ENCODE peak calls at places on chromosomes 16 and 17, in eight cellular contexts. One of them, this sample, is unnamed.

GRCh38 chr17:28325221-28325620 is 6.2 kb downstream of the TMEM97 start:
- DNase-seq in HCT116: no peak
- DNase-seq in prostate gland: no peak
- DNase-seq in endothelial cell of umbilical vein: no peak
- DNase-seq in suprapubic skin: no peak
- DNase-seq in stomach: no peak
- DNase-seq in transverse colon: no peak
- DNase-seq in Panc1: no peak
- DNase-seq in this sample: no peak

GRCh38 chr16:4684763-4685162 is 8.6 kb upstream of the NUDT16L1 start:
- DNase-seq in HCT116: no peak
- DNase-seq in prostate gland: no peak
- DNase-seq in endothelial cell of umbilical vein: no peak
- DNase-seq in suprapubic skin: no peak
- DNase-seq in stomach: no peak
- DNase-seq in transverse colon: no peak
- DNase-seq in Panc1: no peak
- DNase-seq in this sample: peak; percentile 70

GRCh38 chr16:11916524-11917285 is 949 bp upstream of the GSPT1 start:
- DNase-seq in HCT116: no peak
- DNase-seq in prostate gland: peak; percentile 67
- DNase-seq in endothelial cell of umbilical vein: no peak
- DNase-seq in suprapubic skin: no peak
- DNase-seq in stomach: peak; percentile 60
- DNase-seq in transverse colon: peak; percentile 62
- DNase-seq in Panc1: peak; percentile 69
- DNase-seq in this sample: no peak

GRCh38 chr17:30091771-30092170 is 24.8 kb upstream of the NSRP1 start:
- DNase-seq in HCT116: peak; percentile 10
- DNase-seq in prostate gland: no peak
- DNase-seq in endothelial cell of umbilical vein: peak; percentile 56
- DNase-seq in suprapubic skin: no peak
- DNase-seq in stomach: no peak
- DNase-seq in transverse colon: no peak
- DNase-seq in Panc1: peak; percentile 48
- DNase-seq in this sample: no peak

GRCh38 chr17:16652847-16653366 is 743 bp downstream of the ZNF624 start:
- DNase-seq in HCT116: peak; percentile 6
- DNase-seq in prostate gland: no peak
- DNase-seq in endothelial cell of umbilical vein: no peak
- DNase-seq in suprapubic skin: no peak
- DNase-seq in stomach: no peak
- DNase-seq in transverse colon: no peak
- DNase-seq in Panc1: no peak
- DNase-seq in this sample: no peak

GRCh38 chr17:14332331-14332730 is 31.4 kb downstream of the HS3ST3B1 start:
- DNase-seq in HCT116: no peak
- DNase-seq in prostate gland: no peak
- DNase-seq in endothelial cell of umbilical vein: no peak
- DNase-seq in suprapubic skin: no peak
- DNase-seq in stomach: no peak
- DNase-seq in transverse colon: no peak
- DNase-seq in Panc1: no peak
- DNase-seq in this sample: no peak

GRCh38 chr17:35053204-35053603 is 10.3 kb downstream of the RFFL start:
- DNase-seq in HCT116: no peak
- DNase-seq in prostate gland: no peak
- DNase-seq in endothelial cell of umbilical vein: no peak
- DNase-seq in suprapubic skin: no peak
- DNase-seq in stomach: no peak
- DNase-seq in transverse colon: no peak
- DNase-seq in Panc1: no peak
- DNase-seq in this sample: no peak

GRCh38 chr17:80095038-80095843 is 6.1 kb upstream of the GAA start:
- DNase-seq in HCT116: no peak
- DNase-seq in prostate gland: no peak
- DNase-seq in endothelial cell of umbilical vein: no peak
- DNase-seq in suprapubic skin: no peak
- DNase-seq in stomach: no peak
- DNase-seq in transverse colon: no peak
- DNase-seq in Panc1: no peak
- DNase-seq in this sample: peak; percentile 76

GRCh38 chr17:59420901-59421300 is 89.4 kb downstream of the YPEL2 start:
- DNase-seq in HCT116: no peak
- DNase-seq in prostate gland: no peak
- DNase-seq in endothelial cell of umbilical vein: no peak
- DNase-seq in suprapubic skin: no peak
- DNase-seq in stomach: no peak
- DNase-seq in transverse colon: no peak
- DNase-seq in Panc1: no peak
- DNase-seq in this sample: no peak

GRCh38 chr16:21222495-21223337 is 10.8 kb upstream of the ANKS4B start:
- DNase-seq in HCT116: no peak
- DNase-seq in prostate gland: no peak
- DNase-seq in endothelial cell of umbilical vein: no peak
- DNase-seq in suprapubic skin: no peak
- DNase-seq in stomach: no peak
- DNase-seq in transverse colon: peak; percentile 18
- DNase-seq in Panc1: no peak
- DNase-seq in this sample: no peak

GRCh38 chr17:18257747-18258355 is 687 bp downstream of the FLII start:
- DNase-seq in HCT116: no peak
- DNase-seq in prostate gland: peak; percentile 54
- DNase-seq in endothelial cell of umbilical vein: peak; percentile 65
- DNase-seq in suprapubic skin: peak; percentile 89
- DNase-seq in stomach: peak; percentile 75
- DNase-seq in transverse colon: peak; percentile 86
- DNase-seq in Panc1: no peak
- DNase-seq in this sample: peak; percentile 89

GRCh38 chr16:66510298-66510697 is 39.6 kb downstream of the TK2 start:
- DNase-seq in HCT116: no peak
- DNase-seq in prostate gland: no peak
- DNase-seq in endothelial cell of umbilical vein: no peak
- DNase-seq in suprapubic skin: no peak
- DNase-seq in stomach: peak; percentile 24
- DNase-seq in transverse colon: no peak
- DNase-seq in Panc1: no peak
- DNase-seq in this sample: no peak

GRCh38 chr16:85195884-85196816 is 83.9 kb upstream of the CIBAR2 start:
- DNase-seq in HCT116: no peak
- DNase-seq in prostate gland: peak; percentile 59
- DNase-seq in endothelial cell of umbilical vein: no peak
- DNase-seq in suprapubic skin: no peak
- DNase-seq in stomach: no peak
- DNase-seq in transverse colon: peak; percentile 38
- DNase-seq in Panc1: no peak
- DNase-seq in this sample: no peak

GRCh38 chr17:12727076-12727750 is 61.5 kb downstream of the MYOCD start:
- DNase-seq in HCT116: no peak
- DNase-seq in prostate gland: no peak
- DNase-seq in endothelial cell of umbilical vein: no peak
- DNase-seq in suprapubic skin: no peak
- DNase-seq in stomach: no peak
- DNase-seq in transverse colon: no peak
- DNase-seq in Panc1: no peak
- DNase-seq in this sample: no peak
- TF ChIP-seq POLR2AphosphoS5 in HCT116: no peak
- TF ChIP-seq POLR2AphosphoS5 in prostate gland: no peak
- TF ChIP-seq POLR2AphosphoS5 in endothelial cell of umbilical vein: no peak
- TF ChIP-seq POLR2AphosphoS5 in suprapubic skin: no peak
- TF ChIP-seq POLR2AphosphoS5 in stomach: peak; percentile 62
- TF ChIP-seq POLR2AphosphoS5 in transverse colon: peak; percentile 55
- TF ChIP-seq POLR2AphosphoS5 in Panc1: no peak
- TF ChIP-seq POLR2AphosphoS5 in this sample: no peak

GRCh38 chr17:44608732-44609435 is 47.4 kb upstream of the MEIOC start:
- DNase-seq in HCT116: no peak
- DNase-seq in prostate gland: no peak
- DNase-seq in endothelial cell of umbilical vein: no peak
- DNase-seq in suprapubic skin: no peak
- DNase-seq in stomach: no peak
- DNase-seq in transverse colon: no peak
- DNase-seq in Panc1: no peak
- DNase-seq in this sample: no peak
- H3K4me1 ChIP-seq in HCT116: no peaks in the 10 kb centered on the region
- H3K4me1 ChIP-seq in prostate gland: no peaks in the 10 kb centered on the region
- H3K4me1 ChIP-seq in endothelial cell of umbilical vein: no peaks in the 10 kb centered on the region
- H3K4me1 ChIP-seq in suprapubic skin: no peaks in the 10 kb centered on the region
- H3K4me1 ChIP-seq in stomach: peaks cover 15% of the 10 kb centered on the region
- H3K4me1 ChIP-seq in transverse colon: peaks cover 5% of the 10 kb centered on the region
- H3K4me1 ChIP-seq in Panc1: no peaks in the 10 kb centered on the region
- H3K4me1 ChIP-seq in this sample: no peaks in the 10 kb centered on the region

DNA sequence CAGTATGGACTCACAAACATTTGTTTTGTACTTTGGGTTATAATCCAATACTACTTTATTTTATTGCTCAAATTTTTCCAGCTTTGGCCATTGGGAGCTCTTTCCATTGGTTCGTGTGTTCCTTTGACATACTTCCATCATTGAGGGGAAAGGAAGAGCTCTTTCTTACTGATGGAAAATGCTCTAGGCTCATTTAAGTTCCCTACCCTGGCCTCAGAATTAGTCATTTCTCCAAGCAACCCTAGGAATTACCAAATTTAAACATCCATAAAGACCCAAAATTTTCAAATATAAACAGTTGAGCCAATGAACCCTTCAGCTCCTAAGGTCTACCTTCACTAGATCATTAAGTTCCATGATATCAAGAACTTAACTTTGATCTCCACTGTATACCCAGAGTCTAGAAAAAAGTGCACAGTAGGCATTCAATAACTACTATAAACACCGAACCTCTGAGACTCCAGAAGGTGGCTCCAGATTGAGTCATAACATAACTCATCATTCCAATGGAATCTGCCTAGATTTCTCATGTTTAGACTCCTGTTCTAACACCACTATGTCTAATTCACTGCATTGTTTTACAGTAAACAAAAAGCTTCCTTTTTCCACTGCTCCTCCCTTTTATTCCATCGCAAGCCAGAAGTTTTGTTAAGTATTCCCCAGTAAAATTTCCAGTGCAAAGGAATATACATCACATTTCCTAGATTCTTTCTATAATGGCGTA is 39.0 kb downstream of the SMURF2 start:
- DNase-seq in HCT116: peak; percentile 80
- DNase-seq in prostate gland: no peak
- DNase-seq in endothelial cell of umbilical vein: peak; percentile 97
- DNase-seq in suprapubic skin: no peak
- DNase-seq in stomach: no peak
- DNase-seq in transverse colon: no peak
- DNase-seq in Panc1: peak; percentile 55
- DNase-seq in this sample: no peak
- TF ChIP-seq POLR2AphosphoS5 in HCT116: peak; percentile 55
- TF ChIP-seq POLR2AphosphoS5 in prostate gland: no peak
- TF ChIP-seq POLR2AphosphoS5 in endothelial cell of umbilical vein: peak; percentile 45
- TF ChIP-seq POLR2AphosphoS5 in suprapubic skin: no peak
- TF ChIP-seq POLR2AphosphoS5 in stomach: no peak
- TF ChIP-seq POLR2AphosphoS5 in transverse colon: no peak
- TF ChIP-seq POLR2AphosphoS5 in Panc1: no peak
- TF ChIP-seq POLR2AphosphoS5 in this sample: no peak

DNA sequence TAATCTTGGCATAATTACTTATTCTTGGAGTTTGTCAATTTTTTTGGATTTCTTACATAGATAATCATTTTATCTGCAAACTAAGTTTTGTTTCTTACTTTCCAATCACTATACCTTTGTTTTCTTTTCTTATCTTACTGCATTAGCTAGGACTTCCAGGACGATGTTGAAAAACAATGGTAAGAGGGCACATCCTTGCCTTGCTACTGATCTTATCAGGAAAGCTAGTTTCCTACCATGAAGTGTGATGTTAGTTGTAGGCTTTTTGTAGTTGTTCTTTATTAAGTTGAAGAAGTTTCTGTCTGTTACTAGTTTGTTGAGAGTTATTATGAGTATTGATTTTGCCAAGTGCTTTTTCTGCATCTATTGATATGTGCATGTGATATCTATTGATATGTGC is 31.0 kb downstream of the CDH13 start:
- DNase-seq in HCT116: no peak
- DNase-seq in prostate gland: no peak
- DNase-seq in endothelial cell of umbilical vein: peak; percentile 65
- DNase-seq in suprapubic skin: no peak
- DNase-seq in stomach: no peak
- DNase-seq in transverse colon: no peak
- DNase-seq in Panc1: no peak
- DNase-seq in this sample: no peak
- H3K4me1 ChIP-seq in HCT116: peaks cover 17% of the 10 kb centered on the region
- H3K4me1 ChIP-seq in prostate gland: no peaks in the 10 kb centered on the region
- H3K4me1 ChIP-seq in endothelial cell of umbilical vein: peaks cover 56% of the 10 kb centered on the region
- H3K4me1 ChIP-seq in suprapubic skin: peaks cover 22% of the 10 kb centered on the region
- H3K4me1 ChIP-seq in stomach: no peaks in the 10 kb centered on the region
- H3K4me1 ChIP-seq in transverse colon: peaks cover 13% of the 10 kb centered on the region
- H3K4me1 ChIP-seq in Panc1: no peaks in the 10 kb centered on the region
- H3K4me1 ChIP-seq in this sample: peaks cover 35% of the 10 kb centered on the region

GRCh38 chr17:40121886-40122465 is at the start of gene MSL1:
- DNase-seq in HCT116: no peak
- DNase-seq in prostate gland: peak; percentile 85
- DNase-seq in endothelial cell of umbilical vein: peak; percentile 77
- DNase-seq in suprapubic skin: peak; percentile 96
- DNase-seq in stomach: peak; percentile 90
- DNase-seq in transverse colon: peak; percentile 91
- DNase-seq in Panc1: no peak
- DNase-seq in this sample: peak; percentile 97
- TF ChIP-seq POLR2AphosphoS5 in HCT116: no peak
- TF ChIP-seq POLR2AphosphoS5 in prostate gland: peak; percentile 91
- TF ChIP-seq POLR2AphosphoS5 in endothelial cell of umbilical vein: peak; percentile 35
- TF ChIP-seq POLR2AphosphoS5 in suprapubic skin: no peak
- TF ChIP-seq POLR2AphosphoS5 in stomach: peak; percentile 61
- TF ChIP-seq POLR2AphosphoS5 in transverse colon: peak; percentile 88
- TF ChIP-seq POLR2AphosphoS5 in Panc1: peak; percentile 63
- TF ChIP-seq POLR2AphosphoS5 in this sample: peak; percentile 92

DNA sequence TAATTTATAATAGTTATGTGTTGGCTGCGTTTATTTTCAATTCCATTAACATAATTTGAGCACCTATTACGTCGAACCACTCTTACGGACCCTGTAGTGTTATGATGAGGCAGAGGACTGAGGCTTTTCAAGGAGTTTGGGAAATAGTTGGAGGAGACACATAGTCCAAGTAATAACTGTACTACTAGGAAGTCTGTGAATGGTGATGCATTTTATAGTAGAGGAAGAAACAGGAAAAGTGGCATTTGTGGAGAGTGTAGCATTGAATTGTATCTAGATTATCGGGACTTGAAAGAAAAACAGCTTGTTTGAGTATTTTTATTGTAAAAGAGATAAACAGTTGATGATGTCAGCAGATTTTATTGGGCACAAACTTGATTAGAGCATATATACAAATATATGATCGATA is 1.7 kb downstream of the NFATC3 start:
- DNase-seq in HCT116: no peak
- DNase-seq in prostate gland: no peak
- DNase-seq in endothelial cell of umbilical vein: no peak
- DNase-seq in suprapubic skin: no peak
- DNase-seq in stomach: no peak
- DNase-seq in transverse colon: no peak
- DNase-seq in Panc1: no peak
- DNase-seq in this sample: no peak
- H3K4me1 ChIP-seq in HCT116: peaks cover 19% of the 10 kb centered on the region
- H3K4me1 ChIP-seq in prostate gland: peaks cover 6% of the 10 kb centered on the region
- H3K4me1 ChIP-seq in endothelial cell of umbilical vein: peaks cover 25% of the 10 kb centered on the region
- H3K4me1 ChIP-seq in suprapubic skin: peaks cover 78% of the 10 kb centered on the region
- H3K4me1 ChIP-seq in stomach: peaks cover 82% of the 10 kb centered on the region
- H3K4me1 ChIP-seq in transverse colon: peaks cover 74% of the 10 kb centered on the region
- H3K4me1 ChIP-seq in Panc1: peaks cover 4% of the 10 kb centered on the region
- H3K4me1 ChIP-seq in this sample: peaks cover 87% of the 10 kb centered on the region